ENCODE peak calls at places on chromosomes 4 and X, in eight cellular contexts. B, S, U, R, M, O, C and G are unnamed samples.

GRCh38 chr4:72629540-72629939 is 60.5 kb upstream of the ADAMTS3 start:
- DNase-seq in M (no peak), C (no peak), R (no peak), O (no peak), S (no peak), B (no peak), U (no peak), G (no peak)

GRCh38 chr4:38292529-38292928 is 332.3 kb downstream of the PTTG2 start:
- DNase-seq in M (no peak), S (no peak), B (no peak), C (no peak), O (no peak), R (no peak), U (no peak), G (no peak)

GRCh38 chr4:86441175-86441960 is 81.5 kb upstream of the MAPK10 start:
- DNase-seq in C (no peak), B (no peak), O (no peak), R (no peak), U (no peak), M (no peak), S (no peak), G (no peak)

GRCh38 chr4:1183985-1184773 is 11.8 kb upstream of the SPON2 start:
- DNase-seq in O (no peak), R (no peak), B (no peak), S (no peak), U (no peak), C (no peak), M (no peak), G (no peak)

GRCh38 chr4:13989496-13989895 is 362.0 kb upstream of the BOD1L1 start:
- DNase-seq in R (no peak), U (no peak), M (no peak), S (no peak), C (no peak), B (peak), O (no peak), G (no peak)

GRCh38 chrX:18012974-18013373 is 151.9 kb upstream of the RAI2 start:
- DNase-seq in M (no peak), U (no peak), C (no peak), B (no peak), O (no peak), S (no peak), R (no peak), G (no peak)

GRCh38 chr4:90528551-90528950 is 401.4 kb downstream of the CCSER1 start:
- DNase-seq in R (no peak), O (no peak), U (no peak), C (no peak), B (no peak), M (no peak), S (no peak), G (no peak)

GRCh38 chrX:63713510-63713909 is 71.5 kb downstream of the ARHGEF9 start:
- DNase-seq in R (no peak), O (no peak), U (no peak), M (no peak), S (no peak), C (no peak), B (no peak), G (no peak)

GRCh38 chr4:2063557-2064275 is 4.6 kb downstream of the NAT8L start:
- DNase-seq in S (no peak), R (no peak), C (peak), U (no peak), M (no peak), O (no peak), B (no peak), G (no peak)

GRCh38 chrX:44975666-44976263 is 102.8 kb downstream of the KDM6A start:
- DNase-seq in U (no peak), R (no peak), M (no peak), B (no peak), O (no peak), S (no peak), C (no peak), G (no peak)

GRCh38 chrX:50799531-50799961 is 14.4 kb downstream of the SHROOM4 start:
- DNase-seq in B (no peak), M (no peak), O (no peak), U (no peak), R (no peak), C (no peak), S (no peak), G (no peak)

GRCh38 chr4:139584784-139585183 is 28.8 kb upstream of the SETD7 start:
- DNase-seq in O (no peak), U (no peak), S (no peak), M (no peak), B (no peak), R (no peak), C (no peak), G (no peak)

GRCh38 chr4:142354041-142354440 is 492.1 kb downstream of the INPP4B start:
- DNase-seq in M (no peak), U (no peak), B (no peak), R (no peak), C (no peak), S (no peak), O (no peak), G (no peak)

GRCh38 chr4:18846313-18846712 is 824.8 kb upstream of the LCORL start:
- DNase-seq in U (no peak), B (no peak), M (no peak), C (no peak), S (no peak), O (no peak), R (no peak), G (no peak)

GRCh38 chr4:183906736-183907651 is 1.9 kb downstream of the STOX2 start:
- DNase-seq in U (peak), R (no peak), C (no peak), B (peak), O (no peak), M (peak), S (peak), G (peak)

GRCh38 chr4:154779362-154779947 is 1.6 kb upstream of the RBM46 start:
- DNase-seq in C (no peak), U (no peak), M (peak), B (peak), R (no peak), S (no peak), O (no peak), G (no peak)

GRCh38 chrX:48613502-48614160 is 16.3 kb downstream of the WDR13 start:
- DNase-seq in B (no peak), O (no peak), C (no peak), R (no peak), M (no peak), S (no peak), U (no peak), G (no peak)

GRCh38 chr4:186839122-186840037 is 115.7 kb upstream of the FAT1 start:
- DNase-seq in B (peak), C (no peak), S (no peak), U (no peak), O (peak), M (no peak), R (peak), G (no peak)

GRCh38 chr4:6121276-6121850 is 79.0 kb downstream of the JAKMIP1 start:
- DNase-seq in R (peak), U (no peak), C (no peak), S (no peak), M (no peak), B (no peak), O (no peak), G (no peak)

GRCh38 chr4:68693325-68694075 is 23.0 kb upstream of the UGT2B15 start:
- DNase-seq in S (no peak), C (no peak), R (no peak), M (no peak), O (no peak), U (no peak), B (no peak), G (no peak)

GRCh38 chr4:173821031-173821430 is 291.0 kb upstream of the HAND2 start:
- DNase-seq in B (no peak), S (no peak), M (no peak), C (no peak), U (no peak), O (no peak), R (no peak), G (no peak)

GRCh38 chr4:6278801-6279197 is 9.1 kb downstream of the WFS1 start:
- DNase-seq in C (no peak), B (no peak), O (peak), U (no peak), R (peak), M (no peak), S (peak), G (no peak)

GRCh38 chr4:166827167-166827566 is 407.1 kb downstream of the SPOCK3 start:
- DNase-seq in B (no peak), M (no peak), R (no peak), U (no peak), S (no peak), O (no peak), C (no peak), G (no peak)

GRCh38 chr4:121765368-121765705 is 373 bp upstream of the SMIM43 start:
- DNase-seq in O (no peak), S (no peak), U (no peak), R (no peak), M (no peak), B (no peak), C (no peak), G (no peak)

GRCh38 chrX:48531359-48531954 is 8.1 kb upstream of the TBC1D25 start:
- DNase-seq in S (no peak), R (no peak), U (no peak), B (no peak), O (no peak), C (no peak), M (no peak), G (no peak)

GRCh38 chrX:7972586-7972985 is 45.4 kb upstream of the PNPLA4 start:
- DNase-seq in S (no peak), C (no peak), M (no peak), B (no peak), O (no peak), U (no peak), R (no peak), G (no peak)

GRCh38 chr4:154618708-154619315 is 6.4 kb upstream of the FGG start:
- DNase-seq in O (no peak), C (no peak), U (peak), R (no peak), S (peak), B (peak), M (peak), G (peak)

GRCh38 chrX:25721564-25721963 is 416.6 kb upstream of the MAGEB18 start:
- DNase-seq in B (peak), C (no peak), U (no peak), R (no peak), O (no peak), M (peak), S (no peak), G (no peak)

GRCh38 chr4:100838286-100838685 is 320.5 kb upstream of the EMCN start:
- DNase-seq in B (peak), R (no peak), O (no peak), U (no peak), M (no peak), C (no peak), S (no peak), G (peak)

GRCh38 chr4:152162331-152162697 is 373.6 kb downstream of the FBXW7 start:
- DNase-seq in M (no peak), B (no peak), U (no peak), R (no peak), O (no peak), S (no peak), C (no peak), G (no peak)

GRCh38 chr4:85475631-85476233 is 782 bp downstream of the ARHGAP24 start:
- DNase-seq in M (peak), O (no peak), R (no peak), C (no peak), U (no peak), B (peak), S (peak), G (no peak)

GRCh38 chr4:9781343-9782135 is at the start of gene DRD5:
- DNase-seq in S (no peak), O (no peak), B (no peak), U (no peak), M (peak), R (no peak), C (no peak), G (no peak)

GRCh38 chr4:83618991-83619390 is 83.1 kb downstream of the GPAT3 start:
- DNase-seq in C (no peak), M (no peak), O (no peak), U (no peak), R (peak), S (no peak), B (no peak), G (no peak)
- H3K27ac ChIP-seq in C (peak), M (no peak), O (no peak), U (no peak), R (no peak), S (peak), B (no peak), G (no peak)

GRCh38 chr4:80197132-80197573 is at the start of gene PRDM8:
- DNase-seq in O (no peak), S (no peak), C (no peak), M (no peak), R (no peak), U (peak), B (peak), G (peak)
- H3K27ac ChIP-seq in O (no peak), S (no peak), C (no peak), M (no peak), R (no peak), U (peak), B (no peak), G (peak)

DNA sequence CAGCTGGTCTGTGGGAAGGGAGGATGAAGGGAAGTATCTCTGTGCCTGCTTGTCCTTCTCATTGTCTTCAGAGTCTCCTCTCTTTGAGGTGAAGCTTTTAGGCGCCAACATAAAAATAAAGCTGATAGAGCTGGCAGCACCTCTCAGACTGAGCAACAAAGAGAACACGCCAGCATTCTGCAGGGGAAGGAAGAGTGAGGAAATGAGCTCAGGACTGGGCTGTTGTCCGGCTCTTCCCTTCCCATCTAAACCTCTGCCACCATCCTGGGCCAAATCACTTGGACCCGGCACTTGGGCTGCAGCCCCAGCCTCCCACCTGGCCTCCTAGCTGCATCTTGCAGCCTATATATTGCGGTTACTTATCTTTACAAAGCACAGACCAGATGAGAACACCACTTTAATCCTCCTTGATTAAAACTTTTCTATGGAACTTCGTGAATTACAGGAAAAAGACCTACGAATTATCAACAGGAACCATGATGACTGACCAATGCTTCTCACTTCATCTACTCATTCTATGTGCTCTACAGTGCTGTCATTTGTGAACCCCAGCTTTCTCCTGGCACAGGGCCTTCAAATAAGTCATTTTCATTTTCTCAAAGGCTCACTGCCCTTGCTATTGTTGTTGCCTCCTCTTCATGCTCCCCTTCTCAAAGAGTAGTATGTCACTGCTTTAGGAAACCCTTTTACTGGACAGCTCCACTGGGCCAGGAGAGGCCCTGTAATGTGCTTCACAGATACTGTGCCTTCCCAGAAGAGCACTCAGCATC is 476.5 kb upstream of the HS3ST1 start:
- DNase-seq in R (no peak), O (no peak), B (no peak), S (no peak), U (no peak), M (no peak), C (no peak), G (no peak)
- H3K27ac ChIP-seq in R (no peak), O (peak), B (no peak), S (no peak), U (no peak), M (no peak), C (no peak), G (no peak)

GRCh38 chr4:42412251-42412650 is 15.0 kb downstream of the SHISA3 start:
- DNase-seq in R (no peak), O (no peak), M (no peak), S (no peak), C (no peak), B (no peak), U (no peak), G (no peak)

GRCh38 chr4:42416017-42416416 is 18.7 kb downstream of the SHISA3 start:
- DNase-seq in R (no peak), B (no peak), S (no peak), M (no peak), O (no peak), C (no peak), U (no peak), G (no peak)

GRCh38 chr4:42417491-42417890 is 20.2 kb downstream of the SHISA3 start:
- DNase-seq in U (no peak), C (no peak), R (no peak), O (no peak), M (no peak), B (no peak), S (no peak), G (no peak)

GRCh38 chr4:42410446-42410845 is 13.2 kb downstream of the SHISA3 start:
- DNase-seq in O (no peak), R (no peak), M (no peak), U (no peak), S (no peak), C (no peak), B (no peak), G (no peak)

GRCh38 chr4:42411803-42412202 is 14.5 kb downstream of the SHISA3 start:
- DNase-seq in R (no peak), M (no peak), S (no peak), O (no peak), C (no peak), U (no peak), B (no peak), G (no peak)
- H3K27ac ChIP-seq in R (peak), M (no peak), S (no peak), O (no peak), C (peak), U (no peak), B (no peak), G (no peak)